ENCODE peak calls at places on chromosomes 5 and 9, in four cellular contexts. One of them, this sample, is unnamed.

GRCh38 chr9:137892424-137893191 is 15.0 kb downstream of the CACNA1B start:
- DNase-seq in GM12878: no peak
- DNase-seq in K562: no peak
- DNase-seq in HepG2: no peak
- DNase-seq in this sample: no peak

GRCh38 chr5:140168371-140168770 is 6.6 kb upstream of the CYSTM1 start:
- DNase-seq in HepG2: no peak
- DNase-seq in K562: peak
- DNase-seq in GM12878: no peak
- DNase-seq in this sample: no peak

GRCh38 chr5:167871091-167871490 is 420.4 kb upstream of the WWC1 start:
- DNase-seq in K562: no peak
- DNase-seq in GM12878: no peak
- DNase-seq in HepG2: no peak
- DNase-seq in this sample: no peak

GRCh38 chr5:64947031-64947430 is 178.3 kb downstream of the CWC27 start:
- DNase-seq in GM12878: no peak
- DNase-seq in K562: no peak
- DNase-seq in HepG2: peak
- DNase-seq in this sample: no peak

GRCh38 chr5:133289686-133290367 is 238.0 kb downstream of the HSPA4 start:
- DNase-seq in HepG2: no peak
- DNase-seq in GM12878: no peak
- DNase-seq in K562: no peak
- DNase-seq in this sample: no peak

GRCh38 chr5:132100672-132101261 is 27.2 kb downstream of the CSF2 start:
- DNase-seq in GM12878: peak
- DNase-seq in K562: no peak
- DNase-seq in HepG2: no peak
- DNase-seq in this sample: no peak

GRCh38 chr5:38321978-38322377 is 63.6 kb downstream of the EGFLAM start:
- DNase-seq in HepG2: no peak
- DNase-seq in GM12878: no peak
- DNase-seq in K562: no peak
- DNase-seq in this sample: no peak

GRCh38 chr5:92884464-92884863 is 696.6 kb downstream of the NR2F1-AS1 start:
- DNase-seq in K562: no peak
- DNase-seq in GM12878: no peak
- DNase-seq in HepG2: no peak
- DNase-seq in this sample: no peak

GRCh38 chr5:147751156-147751830 is 31.2 kb downstream of the JAKMIP2 start:
- DNase-seq in HepG2: no peak
- DNase-seq in GM12878: no peak
- DNase-seq in K562: no peak
- DNase-seq in this sample: no peak

GRCh38 chr5:51495672-51496071 is 112.4 kb downstream of the ISL1 start:
- DNase-seq in HepG2: no peak
- DNase-seq in K562: no peak
- DNase-seq in GM12878: no peak
- DNase-seq in this sample: no peak

GRCh38 chr9:131660466-131661405 is 79.1 kb downstream of the RAPGEF1 start:
- DNase-seq in K562: no peak
- DNase-seq in GM12878: no peak
- DNase-seq in HepG2: no peak
- DNase-seq in this sample: peak

GRCh38 chr5:167723254-167723871 is 568.1 kb upstream of the WWC1 start:
- DNase-seq in K562: peak
- DNase-seq in GM12878: peak
- DNase-seq in HepG2: peak
- DNase-seq in this sample: peak

GRCh38 chr5:109304323-109304722 is 105.5 kb downstream of the PJA2 start:
- DNase-seq in GM12878: no peak
- DNase-seq in K562: no peak
- DNase-seq in HepG2: no peak
- DNase-seq in this sample: no peak

GRCh38 chr9:101449071-101449721 is 13.6 kb upstream of the ALDOB start:
- DNase-seq in GM12878: no peak
- DNase-seq in HepG2: no peak
- DNase-seq in K562: peak
- DNase-seq in this sample: peak

GRCh38 chr9:120570296-120570695 is 9.7 kb downstream of the CDK5RAP2 start:
- DNase-seq in K562: no peak
- DNase-seq in HepG2: no peak
- DNase-seq in GM12878: no peak
- DNase-seq in this sample: no peak

GRCh38 chr9:2469681-2470141 is 151.9 kb upstream of the VLDLR start:
- DNase-seq in GM12878: peak
- DNase-seq in HepG2: no peak
- DNase-seq in K562: no peak
- DNase-seq in this sample: peak

GRCh38 chr5:175887463-175887862 is 16.1 kb downstream of the CPLX2 start:
- DNase-seq in GM12878: no peak
- DNase-seq in HepG2: no peak
- DNase-seq in K562: no peak
- DNase-seq in this sample: no peak

GRCh38 chr5:157284458-157285212 is 18.7 kb downstream of the CYFIP2 start:
- DNase-seq in GM12878: no peak
- DNase-seq in HepG2: no peak
- DNase-seq in K562: no peak
- DNase-seq in this sample: no peak

GRCh38 chr5:157285310-157286035 is 19.6 kb downstream of the CYFIP2 start:
- DNase-seq in HepG2: no peak
- DNase-seq in K562: no peak
- DNase-seq in GM12878: no peak
- DNase-seq in this sample: no peak

GRCh38 chr5:157282150-157282549 is 16.2 kb downstream of the CYFIP2 start:
- DNase-seq in HepG2: no peak
- DNase-seq in GM12878: no peak
- DNase-seq in K562: no peak
- DNase-seq in this sample: no peak

GRCh38 chr5:157280927-157281326 is 15.0 kb downstream of the CYFIP2 start:
- DNase-seq in HepG2: no peak
- DNase-seq in K562: no peak
- DNase-seq in GM12878: no peak
- DNase-seq in this sample: no peak

DNA sequence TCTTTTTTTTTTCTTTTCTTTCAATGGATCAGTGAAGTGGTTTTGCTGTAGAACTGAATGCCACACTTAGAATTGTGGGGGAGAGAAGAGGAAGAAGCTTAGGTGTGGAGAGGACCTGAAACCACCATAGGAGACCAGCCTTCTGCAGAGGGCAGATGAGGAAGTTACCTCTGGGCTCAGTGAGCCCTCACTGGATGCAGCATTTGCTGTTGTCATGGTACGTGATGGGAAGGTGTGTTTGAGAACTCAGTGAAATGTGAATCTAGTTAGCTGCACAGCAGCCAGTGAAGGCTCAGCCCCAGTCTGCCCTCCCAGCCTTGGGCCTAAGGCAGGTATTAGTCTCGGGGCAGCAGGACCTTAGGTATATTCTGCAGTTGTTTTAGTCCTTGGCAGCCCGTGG is 17.5 kb downstream of the CYFIP2 start:
- DNase-seq in K562: no peak
- DNase-seq in GM12878: peak
- DNase-seq in HepG2: no peak
- DNase-seq in this sample: no peak
- TF ChIP-seq NR2C2 in K562: no peak
- TF ChIP-seq NR2C2 in GM12878: no peak
- TF ChIP-seq NR2C2 in HepG2: no peak
- TF ChIP-seq NR2C2 in this sample: no peak

DNA sequence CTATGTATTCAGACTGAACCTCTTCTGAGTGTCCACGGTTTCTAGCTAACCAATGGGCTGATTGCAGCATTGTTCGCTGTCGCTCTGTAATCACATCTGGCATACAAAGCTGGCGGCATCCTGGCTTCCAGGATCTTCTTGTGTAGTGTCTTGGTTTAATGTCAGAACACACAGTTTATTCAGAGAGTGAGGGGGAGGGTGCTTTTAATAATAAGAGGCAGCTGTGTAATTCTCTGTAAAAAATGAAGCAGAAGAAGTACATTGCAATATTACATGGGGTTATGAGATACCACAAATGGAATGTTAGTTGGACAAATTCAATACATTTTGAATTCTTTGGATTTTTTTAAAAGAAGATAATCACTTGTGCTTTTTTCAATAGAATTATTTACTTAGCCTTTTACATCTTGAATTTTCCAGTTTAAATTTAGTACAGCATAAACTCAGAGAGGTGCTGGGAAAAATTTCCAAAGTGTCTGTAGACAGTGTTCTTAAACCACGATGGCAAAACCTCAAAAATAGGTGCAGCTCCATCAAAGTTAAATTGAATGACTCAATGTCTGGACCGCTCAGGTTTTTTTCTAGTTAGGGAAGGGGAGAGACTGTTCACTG is 206.0 kb downstream of the PCSK1 start:
- DNase-seq in HepG2: no peak
- DNase-seq in K562: no peak
- DNase-seq in GM12878: no peak
- DNase-seq in this sample: no peak
- TF ChIP-seq NR2C2 in HepG2: no peak
- TF ChIP-seq NR2C2 in K562: no peak
- TF ChIP-seq NR2C2 in GM12878: no peak
- TF ChIP-seq NR2C2 in this sample: no peak

GRCh38 chr9:89138463-89139390 is 39.9 kb downstream of the SHC3 start:
- DNase-seq in GM12878: no peak
- DNase-seq in K562: no peak
- DNase-seq in HepG2: no peak
- DNase-seq in this sample: no peak

GRCh38 chr9:89139450-89139849 is 39.2 kb downstream of the SHC3 start:
- DNase-seq in GM12878: no peak
- DNase-seq in K562: no peak
- DNase-seq in HepG2: no peak
- DNase-seq in this sample: no peak

GRCh38 chr9:89134709-89135108 is 43.9 kb downstream of the SHC3 start:
- DNase-seq in GM12878: no peak
- DNase-seq in HepG2: no peak
- DNase-seq in K562: no peak
- DNase-seq in this sample: no peak

GRCh38 chr9:89135572-89135971 is 43.0 kb downstream of the SHC3 start:
- DNase-seq in HepG2: no peak
- DNase-seq in GM12878: no peak
- DNase-seq in K562: no peak
- DNase-seq in this sample: no peak

GRCh38 chr9:89137548-89138462 is 40.8 kb downstream of the SHC3 start:
- DNase-seq in K562: no peak
- DNase-seq in GM12878: no peak
- DNase-seq in HepG2: no peak
- DNase-seq in this sample: no peak
- TF ChIP-seq NR2C2 in K562: no peak
- TF ChIP-seq NR2C2 in GM12878: no peak
- TF ChIP-seq NR2C2 in HepG2: no peak
- TF ChIP-seq NR2C2 in this sample: no peak

GRCh38 chr5:151144922-151145321 is 12.7 kb downstream of the ANXA6 start:
- DNase-seq in K562: no peak
- DNase-seq in GM12878: no peak
- DNase-seq in HepG2: no peak
- DNase-seq in this sample: no peak
- TF ChIP-seq NR2C2 in K562: no peak
- TF ChIP-seq NR2C2 in GM12878: no peak
- TF ChIP-seq NR2C2 in HepG2: no peak
- TF ChIP-seq NR2C2 in this sample: no peak

DNA sequence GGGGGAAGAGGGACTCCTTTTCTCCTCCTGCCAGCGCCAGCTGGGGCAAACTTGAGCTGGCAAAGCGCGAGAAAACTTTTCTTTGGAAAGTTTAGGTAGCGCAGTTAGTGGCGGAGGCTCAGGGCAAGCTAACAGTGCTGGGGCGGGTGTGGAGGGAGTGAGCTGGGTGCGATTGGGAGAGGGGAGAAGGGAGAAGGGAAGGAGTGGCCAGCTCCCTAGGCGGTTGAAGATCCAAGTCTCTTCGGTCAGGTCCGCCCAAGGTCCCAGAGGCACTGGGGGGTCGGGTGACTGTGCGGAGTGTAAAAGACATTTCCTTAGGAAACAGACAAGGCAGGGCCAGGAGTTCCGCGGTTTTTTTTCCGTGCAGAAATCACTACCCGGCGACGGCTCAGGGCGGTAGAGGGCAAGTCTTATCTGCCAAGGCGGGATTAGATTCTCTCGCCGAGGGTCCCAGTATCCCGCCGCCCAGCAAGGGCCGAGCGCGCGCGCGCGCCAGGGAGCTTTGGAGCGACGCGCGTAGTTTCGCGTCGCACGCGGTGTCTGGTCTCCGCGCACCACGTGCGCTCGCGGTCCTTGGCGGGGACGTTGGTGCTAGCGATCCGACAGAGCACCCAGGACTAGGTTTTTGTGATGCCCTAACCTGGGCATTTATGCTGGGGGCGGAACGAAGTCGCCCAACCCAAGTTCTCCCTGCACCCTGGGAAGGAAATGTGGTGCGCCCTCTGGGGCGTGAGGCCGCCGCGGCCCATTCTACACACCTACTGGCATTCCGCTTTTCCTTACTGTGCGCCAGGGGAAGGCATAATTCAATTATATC is 33.7 kb upstream of the NFIB start:
- DNase-seq in HepG2: no peak
- DNase-seq in GM12878: no peak
- DNase-seq in K562: no peak
- DNase-seq in this sample: peak
- TF ChIP-seq NR2C2 in HepG2: no peak
- TF ChIP-seq NR2C2 in GM12878: no peak
- TF ChIP-seq NR2C2 in K562: no peak
- TF ChIP-seq NR2C2 in this sample: no peak

DNA sequence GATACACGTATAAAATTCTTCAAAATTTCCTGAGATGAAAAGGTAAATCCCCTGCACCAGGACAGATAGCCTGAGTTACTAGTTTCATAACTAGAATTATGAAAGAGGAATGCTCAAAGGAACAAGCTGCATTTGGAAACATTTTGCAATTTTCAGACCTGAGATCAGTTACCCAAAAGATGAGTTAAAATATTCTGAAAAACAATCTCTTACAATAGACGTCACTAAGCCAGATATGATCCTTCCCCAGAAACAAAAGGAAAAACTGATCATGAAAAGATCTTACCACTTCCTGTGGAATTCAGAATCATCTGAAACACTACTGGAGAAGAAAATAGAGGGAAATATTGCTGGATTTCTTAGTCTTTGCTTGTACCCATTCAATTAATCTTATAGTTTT is 204.7 kb downstream of the ARRDC3 start:
- DNase-seq in GM12878: no peak
- DNase-seq in K562: no peak
- DNase-seq in HepG2: no peak
- DNase-seq in this sample: no peak
- TF ChIP-seq NR2C2 in GM12878: no peak
- TF ChIP-seq NR2C2 in K562: no peak
- TF ChIP-seq NR2C2 in HepG2: no peak
- TF ChIP-seq NR2C2 in this sample: no peak

GRCh38 chr9:117074337-117074662 is 340.6 kb downstream of the ASTN2 start:
- DNase-seq in HepG2: no peak
- DNase-seq in GM12878: no peak
- DNase-seq in K562: no peak
- DNase-seq in this sample: no peak

GRCh38 chr9:117073071-117073470 is 341.8 kb downstream of the ASTN2 start:
- DNase-seq in HepG2: no peak
- DNase-seq in GM12878: no peak
- DNase-seq in K562: no peak
- DNase-seq in this sample: no peak

GRCh38 chr9:117075636-117076035 is 339.2 kb downstream of the ASTN2 start:
- DNase-seq in GM12878: no peak
- DNase-seq in HepG2: no peak
- DNase-seq in K562: no peak
- DNase-seq in this sample: no peak

GRCh38 chr9:117074782-117075510 is 339.9 kb downstream of the ASTN2 start:
- DNase-seq in GM12878: no peak
- DNase-seq in K562: no peak
- DNase-seq in HepG2: no peak
- DNase-seq in this sample: no peak

GRCh38 chr9:117073539-117074336 is 341.1 kb downstream of the ASTN2 start:
- DNase-seq in HepG2: peak
- DNase-seq in GM12878: no peak
- DNase-seq in K562: peak
- DNase-seq in this sample: peak
- TF ChIP-seq NR2C2 in HepG2: no peak
- TF ChIP-seq NR2C2 in GM12878: no peak
- TF ChIP-seq NR2C2 in K562: no peak
- TF ChIP-seq NR2C2 in this sample: no peak